ENCODE peak calls at places on chromosomes 4 and X, in seven cellular contexts. One of them, this sample, is unnamed.

GRCh38 chr4:84582302-84582987 is 482 bp upstream of the CDS1 start:
- DNase-seq in H9: peak
- DNase-seq in IMR-90: peak
- DNase-seq in neuronal stem cell: peak
- DNase-seq in trophoblast cell: peak
- DNase-seq in H1: peak
- DNase-seq in mesendoderm: peak
- DNase-seq in this sample: peak

GRCh38 chr4:39446842-39447573 is 11.7 kb downstream of the RPL9 start:
- DNase-seq in mesendoderm: peak
- DNase-seq in H9: peak
- DNase-seq in H1: peak
- DNase-seq in trophoblast cell: peak
- DNase-seq in IMR-90: peak
- DNase-seq in neuronal stem cell: peak
- DNase-seq in this sample: peak

GRCh38 chr4:139278956-139279722 is 886 bp downstream of the MGARP start:
- DNase-seq in neuronal stem cell: no peak
- DNase-seq in H9: peak
- DNase-seq in mesendoderm: peak
- DNase-seq in H1: no peak
- DNase-seq in trophoblast cell: no peak
- DNase-seq in IMR-90: peak
- DNase-seq in this sample: peak

GRCh38 chr4:7462509-7462971 is 27.8 kb upstream of the PSAPL1 start:
- DNase-seq in trophoblast cell: peak
- DNase-seq in mesendoderm: peak
- DNase-seq in H1: peak
- DNase-seq in neuronal stem cell: peak
- DNase-seq in IMR-90: peak
- DNase-seq in H9: peak
- DNase-seq in this sample: no peak

GRCh38 chr4:80276922-80277321 is 10.5 kb downstream of the FGF5 start:
- DNase-seq in trophoblast cell: no peak
- DNase-seq in IMR-90: no peak
- DNase-seq in H1: no peak
- DNase-seq in mesendoderm: no peak
- DNase-seq in H9: no peak
- DNase-seq in neuronal stem cell: no peak
- DNase-seq in this sample: no peak

GRCh38 chrX:108584617-108585211 is 145.1 kb downstream of the COL4A5 start:
- DNase-seq in neuronal stem cell: peak
- DNase-seq in mesendoderm: peak
- DNase-seq in H1: no peak
- DNase-seq in trophoblast cell: peak
- DNase-seq in H9: peak
- DNase-seq in IMR-90: no peak
- DNase-seq in this sample: peak

GRCh38 chr4:3338976-3339531 is 46.2 kb downstream of the RGS12 start:
- DNase-seq in IMR-90: no peak
- DNase-seq in mesendoderm: no peak
- DNase-seq in neuronal stem cell: no peak
- DNase-seq in trophoblast cell: no peak
- DNase-seq in H9: no peak
- DNase-seq in H1: no peak
- DNase-seq in this sample: no peak

GRCh38 chrX:49209434-49210251 is 9.7 kb upstream of the SYP start:
- DNase-seq in H1: no peak
- DNase-seq in neuronal stem cell: no peak
- DNase-seq in IMR-90: no peak
- DNase-seq in trophoblast cell: no peak
- DNase-seq in mesendoderm: peak
- DNase-seq in H9: peak
- DNase-seq in this sample: no peak

GRCh38 chr4:52550186-52550585 is 108.9 kb downstream of the USP46 start:
- DNase-seq in mesendoderm: peak
- DNase-seq in IMR-90: no peak
- DNase-seq in neuronal stem cell: peak
- DNase-seq in H9: no peak
- DNase-seq in trophoblast cell: no peak
- DNase-seq in H1: no peak
- DNase-seq in this sample: no peak

GRCh38 chr4:17066972-17067371 is 168.5 kb upstream of the LDB2 start:
- DNase-seq in mesendoderm: peak
- DNase-seq in neuronal stem cell: no peak
- DNase-seq in H9: no peak
- DNase-seq in trophoblast cell: peak
- DNase-seq in IMR-90: peak
- DNase-seq in H1: no peak
- DNase-seq in this sample: peak

GRCh38 chr4:140156529-140157171 is 2.7 kb upstream of the MAML3 start:
- DNase-seq in mesendoderm: no peak
- DNase-seq in H1: no peak
- DNase-seq in IMR-90: no peak
- DNase-seq in H9: no peak
- DNase-seq in neuronal stem cell: no peak
- DNase-seq in trophoblast cell: no peak
- DNase-seq in this sample: no peak

GRCh38 chr4:47824844-47825243 is 13.0 kb downstream of the CORIN start:
- DNase-seq in mesendoderm: peak
- DNase-seq in trophoblast cell: no peak
- DNase-seq in IMR-90: no peak
- DNase-seq in neuronal stem cell: no peak
- DNase-seq in H1: no peak
- DNase-seq in H9: no peak
- DNase-seq in this sample: peak

GRCh38 chrX:72568406-72569092 is 4.1 kb downstream of the HDAC8 start:
- DNase-seq in H9: no peak
- DNase-seq in IMR-90: peak
- DNase-seq in mesendoderm: no peak
- DNase-seq in H1: no peak
- DNase-seq in trophoblast cell: no peak
- DNase-seq in neuronal stem cell: no peak
- DNase-seq in this sample: no peak

GRCh38 chr4:675036-675804 is 878 bp downstream of the MYL5 start:
- DNase-seq in mesendoderm: no peak
- DNase-seq in H1: no peak
- DNase-seq in neuronal stem cell: no peak
- DNase-seq in H9: peak
- DNase-seq in IMR-90: no peak
- DNase-seq in trophoblast cell: no peak
- DNase-seq in this sample: no peak

GRCh38 chr4:73315091-73315490 is 56.5 kb upstream of the ANKRD17 start:
- DNase-seq in IMR-90: peak
- DNase-seq in mesendoderm: no peak
- DNase-seq in trophoblast cell: no peak
- DNase-seq in H9: no peak
- DNase-seq in H1: no peak
- DNase-seq in neuronal stem cell: no peak
- DNase-seq in this sample: no peak
- H2BK120ac ChIP-seq in IMR-90: no peak
- H2BK120ac ChIP-seq in mesendoderm: no peak
- H2BK120ac ChIP-seq in trophoblast cell: no peak
- H2BK120ac ChIP-seq in H9: no peak
- H2BK120ac ChIP-seq in H1: no peak
- H2BK120ac ChIP-seq in neuronal stem cell: no peak
- H2BK120ac ChIP-seq in this sample: no peak

GRCh38 chr4:160316036-160316435 is 1213.2 kb downstream of the RAPGEF2 start:
- DNase-seq in trophoblast cell: no peak
- DNase-seq in neuronal stem cell: no peak
- DNase-seq in H9: no peak
- DNase-seq in mesendoderm: no peak
- DNase-seq in IMR-90: no peak
- DNase-seq in H1: no peak
- DNase-seq in this sample: no peak
- H2BK5ac ChIP-seq in trophoblast cell: no peak
- H2BK5ac ChIP-seq in neuronal stem cell: no peak
- H2BK5ac ChIP-seq in H9: no peak
- H2BK5ac ChIP-seq in mesendoderm: no peak
- H2BK5ac ChIP-seq in IMR-90: no peak
- H2BK5ac ChIP-seq in H1: no peak
- H2BK5ac ChIP-seq in this sample: no peak

DNA sequence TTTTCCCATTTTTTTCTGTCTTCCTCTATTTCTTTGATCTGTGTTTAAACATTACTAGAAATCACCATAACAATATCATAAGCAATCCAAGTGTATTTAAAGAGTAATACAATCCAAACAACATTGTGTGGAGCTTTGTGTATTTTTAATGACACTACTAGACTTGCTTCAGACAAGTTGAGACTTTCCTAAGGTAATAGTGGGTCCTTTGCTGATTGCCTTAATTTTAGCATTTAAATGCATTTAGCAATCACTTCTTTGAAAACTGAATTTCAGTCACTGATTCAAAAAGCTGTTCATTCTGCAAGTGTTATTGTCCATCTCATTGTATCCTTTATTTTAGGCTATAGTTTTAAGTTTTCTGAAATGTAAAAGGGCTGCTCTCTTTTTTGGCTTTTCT is 804.8 kb downstream of the ADGRL3 start:
- DNase-seq in IMR-90: no peak
- DNase-seq in neuronal stem cell: no peak
- DNase-seq in mesendoderm: no peak
- DNase-seq in H1: no peak
- DNase-seq in trophoblast cell: no peak
- DNase-seq in H9: no peak
- DNase-seq in this sample: no peak
- H2BK120ac ChIP-seq in IMR-90: no peak
- H2BK120ac ChIP-seq in neuronal stem cell: no peak
- H2BK120ac ChIP-seq in mesendoderm: no peak
- H2BK120ac ChIP-seq in H1: no peak
- H2BK120ac ChIP-seq in trophoblast cell: no peak
- H2BK120ac ChIP-seq in H9: no peak
- H2BK120ac ChIP-seq in this sample: no peak

GRCh38 chr4:153141238-153141637 is 63.0 kb upstream of the TRIM2 start:
- DNase-seq in IMR-90: no peak
- DNase-seq in H1: no peak
- DNase-seq in mesendoderm: no peak
- DNase-seq in H9: no peak
- DNase-seq in trophoblast cell: no peak
- DNase-seq in neuronal stem cell: no peak
- DNase-seq in this sample: no peak

GRCh38 chr4:153137677-153138630 is 66.3 kb upstream of the TRIM2 start:
- DNase-seq in neuronal stem cell: no peak
- DNase-seq in H9: no peak
- DNase-seq in trophoblast cell: no peak
- DNase-seq in H1: no peak
- DNase-seq in IMR-90: no peak
- DNase-seq in mesendoderm: no peak
- DNase-seq in this sample: no peak

GRCh38 chr4:153140294-153140693 is 63.9 kb upstream of the TRIM2 start:
- DNase-seq in neuronal stem cell: no peak
- DNase-seq in H1: no peak
- DNase-seq in IMR-90: no peak
- DNase-seq in mesendoderm: no peak
- DNase-seq in H9: no peak
- DNase-seq in trophoblast cell: no peak
- DNase-seq in this sample: no peak

GRCh38 chr4:153138736-153139135 is 65.5 kb upstream of the TRIM2 start:
- DNase-seq in neuronal stem cell: no peak
- DNase-seq in H1: no peak
- DNase-seq in H9: no peak
- DNase-seq in mesendoderm: no peak
- DNase-seq in IMR-90: no peak
- DNase-seq in trophoblast cell: no peak
- DNase-seq in this sample: no peak

GRCh38 chr4:153137168-153137567 is 67.1 kb upstream of the TRIM2 start:
- DNase-seq in neuronal stem cell: no peak
- DNase-seq in trophoblast cell: no peak
- DNase-seq in mesendoderm: peak
- DNase-seq in H1: no peak
- DNase-seq in H9: no peak
- DNase-seq in IMR-90: peak
- DNase-seq in this sample: peak
- H2BK5ac ChIP-seq in neuronal stem cell: no peak
- H2BK5ac ChIP-seq in trophoblast cell: no peak
- H2BK5ac ChIP-seq in mesendoderm: no peak
- H2BK5ac ChIP-seq in H1: no peak
- H2BK5ac ChIP-seq in H9: no peak
- H2BK5ac ChIP-seq in IMR-90: no peak
- H2BK5ac ChIP-seq in this sample: no peak

This sample was measured in mesenchymal stem cell.